ENCODE peak calls at places on chromosome 5, in seven cellular contexts. One of them, this sample, is unnamed.

GRCh38 chr5:8840237-8840636 is 705.6 kb downstream of the SEMA5A start:
- DNase-seq in naive thymus-derived CD4-positive, alpha-beta T cell: no peak
- DNase-seq in OCI-LY7: no peak
- DNase-seq in neural progenitor cell: peak; percentile 15
- DNase-seq in left ventricle myocardium inferior: no peak
- DNase-seq in lung microvascular endothelial cell: no peak
- DNase-seq in GM12864: no peak
- DNase-seq in this sample: no peak

GRCh38 chr5:137440800-137441199 is 58.3 kb downstream of the SPOCK1 start:
- DNase-seq in naive thymus-derived CD4-positive, alpha-beta T cell: no peak
- DNase-seq in OCI-LY7: no peak
- DNase-seq in neural progenitor cell: no peak
- DNase-seq in left ventricle myocardium inferior: no peak
- DNase-seq in lung microvascular endothelial cell: no peak
- DNase-seq in GM12864: no peak
- DNase-seq in this sample: no peak

GRCh38 chr5:10306114-10306513 is 1.6 kb downstream of the CMBL start:
- DNase-seq in naive thymus-derived CD4-positive, alpha-beta T cell: no peak
- DNase-seq in OCI-LY7: no peak
- DNase-seq in neural progenitor cell: no peak
- DNase-seq in left ventricle myocardium inferior: no peak
- DNase-seq in lung microvascular endothelial cell: no peak
- DNase-seq in GM12864: no peak
- DNase-seq in this sample: no peak

GRCh38 chr5:179278546-179278945 is 66.7 kb downstream of the ADAMTS2 start:
- DNase-seq in naive thymus-derived CD4-positive, alpha-beta T cell: no peak
- DNase-seq in OCI-LY7: no peak
- DNase-seq in neural progenitor cell: no peak
- DNase-seq in left ventricle myocardium inferior: no peak
- DNase-seq in lung microvascular endothelial cell: no peak
- DNase-seq in GM12864: no peak
- DNase-seq in this sample: no peak

GRCh38 chr5:89374144-89374784 is 491.3 kb upstream of the MEF2C start:
- DNase-seq in naive thymus-derived CD4-positive, alpha-beta T cell: no peak
- DNase-seq in OCI-LY7: no peak
- DNase-seq in neural progenitor cell: no peak
- DNase-seq in left ventricle myocardium inferior: no peak
- DNase-seq in lung microvascular endothelial cell: no peak
- DNase-seq in GM12864: no peak
- DNase-seq in this sample: no peak

GRCh38 chr5:145101246-145101645 is 733.9 kb downstream of the PRELID2 start:
- DNase-seq in naive thymus-derived CD4-positive, alpha-beta T cell: no peak
- DNase-seq in OCI-LY7: peak; percentile 2
- DNase-seq in neural progenitor cell: peak; percentile 20
- DNase-seq in left ventricle myocardium inferior: no peak
- DNase-seq in lung microvascular endothelial cell: no peak
- DNase-seq in GM12864: no peak
- DNase-seq in this sample: no peak

GRCh38 chr5:94562327-94562971 is 56.0 kb downstream of the KIAA0825 start:
- DNase-seq in naive thymus-derived CD4-positive, alpha-beta T cell: no peak
- DNase-seq in OCI-LY7: no peak
- DNase-seq in neural progenitor cell: no peak
- DNase-seq in left ventricle myocardium inferior: no peak
- DNase-seq in lung microvascular endothelial cell: no peak
- DNase-seq in GM12864: no peak
- DNase-seq in this sample: no peak

GRCh38 chr5:164184158-164184557 is 678.7 kb downstream of the MAT2B start:
- DNase-seq in naive thymus-derived CD4-positive, alpha-beta T cell: no peak
- DNase-seq in OCI-LY7: no peak
- DNase-seq in neural progenitor cell: peak; percentile 53
- DNase-seq in left ventricle myocardium inferior: no peak
- DNase-seq in lung microvascular endothelial cell: no peak
- DNase-seq in GM12864: no peak
- DNase-seq in this sample: no peak

GRCh38 chr5:122153230-122153629 is 23.9 kb downstream of the ZNF474 start:
- DNase-seq in naive thymus-derived CD4-positive, alpha-beta T cell: no peak
- DNase-seq in OCI-LY7: no peak
- DNase-seq in neural progenitor cell: no peak
- DNase-seq in left ventricle myocardium inferior: no peak
- DNase-seq in lung microvascular endothelial cell: peak; percentile 38
- DNase-seq in GM12864: no peak
- DNase-seq in this sample: no peak

GRCh38 chr5:161549106-161549505 is 2.6 kb upstream of the GABRB2 start:
- DNase-seq in naive thymus-derived CD4-positive, alpha-beta T cell: no peak
- DNase-seq in OCI-LY7: no peak
- DNase-seq in neural progenitor cell: peak; percentile 58
- DNase-seq in left ventricle myocardium inferior: no peak
- DNase-seq in lung microvascular endothelial cell: no peak
- DNase-seq in GM12864: no peak
- DNase-seq in this sample: no peak

GRCh38 chr5:40879163-40879942 is 29.9 kb upstream of the C7 start:
- DNase-seq in naive thymus-derived CD4-positive, alpha-beta T cell: peak; percentile 29
- DNase-seq in OCI-LY7: peak; percentile 47
- DNase-seq in neural progenitor cell: no peak
- DNase-seq in left ventricle myocardium inferior: no peak
- DNase-seq in lung microvascular endothelial cell: peak; percentile 38
- DNase-seq in GM12864: no peak
- DNase-seq in this sample: peak; percentile 8

GRCh38 chr5:59698207-59698606 is 195.3 kb downstream of the PDE4D start:
- DNase-seq in naive thymus-derived CD4-positive, alpha-beta T cell: no peak
- DNase-seq in OCI-LY7: no peak
- DNase-seq in neural progenitor cell: no peak
- DNase-seq in left ventricle myocardium inferior: no peak
- DNase-seq in lung microvascular endothelial cell: no peak
- DNase-seq in GM12864: no peak
- DNase-seq in this sample: no peak

GRCh38 chr5:18113724-18114123 is 479.5 kb downstream of the TAF11L14 start:
- DNase-seq in naive thymus-derived CD4-positive, alpha-beta T cell: no peak
- DNase-seq in OCI-LY7: no peak
- DNase-seq in neural progenitor cell: peak; percentile 9
- DNase-seq in left ventricle myocardium inferior: no peak
- DNase-seq in lung microvascular endothelial cell: no peak
- DNase-seq in GM12864: no peak
- DNase-seq in this sample: peak; percentile 11

GRCh38 chr5:87081511-87082372 is 185.9 kb upstream of the RASA1 start:
- DNase-seq in naive thymus-derived CD4-positive, alpha-beta T cell: peak; percentile 55
- DNase-seq in OCI-LY7: peak; percentile 77
- DNase-seq in neural progenitor cell: no peak
- DNase-seq in left ventricle myocardium inferior: no peak
- DNase-seq in lung microvascular endothelial cell: peak; percentile 16
- DNase-seq in GM12864: peak; percentile 70
- DNase-seq in this sample: no peak

GRCh38 chr5:109143001-109143400 is 266.8 kb downstream of the PJA2 start:
- DNase-seq in naive thymus-derived CD4-positive, alpha-beta T cell: no peak
- DNase-seq in OCI-LY7: no peak
- DNase-seq in neural progenitor cell: no peak
- DNase-seq in left ventricle myocardium inferior: no peak
- DNase-seq in lung microvascular endothelial cell: no peak
- DNase-seq in GM12864: no peak
- DNase-seq in this sample: no peak

GRCh38 chr5:147472669-147473131 is 37.2 kb downstream of the DPYSL3 start:
- DNase-seq in naive thymus-derived CD4-positive, alpha-beta T cell: no peak
- DNase-seq in OCI-LY7: no peak
- DNase-seq in neural progenitor cell: no peak
- DNase-seq in left ventricle myocardium inferior: no peak
- DNase-seq in lung microvascular endothelial cell: peak; percentile 49
- DNase-seq in GM12864: no peak
- DNase-seq in this sample: no peak

GRCh38 chr5:111172504-111172903 is 51.7 kb upstream of the CAMK4 start:
- DNase-seq in naive thymus-derived CD4-positive, alpha-beta T cell: no peak
- DNase-seq in OCI-LY7: no peak
- DNase-seq in neural progenitor cell: no peak
- DNase-seq in left ventricle myocardium inferior: no peak
- DNase-seq in lung microvascular endothelial cell: no peak
- DNase-seq in GM12864: no peak
- DNase-seq in this sample: no peak

GRCh38 chr5:1464511-1464910 is 19.3 kb upstream of the SLC6A3 start:
- DNase-seq in naive thymus-derived CD4-positive, alpha-beta T cell: no peak
- DNase-seq in OCI-LY7: no peak
- DNase-seq in neural progenitor cell: no peak
- DNase-seq in left ventricle myocardium inferior: no peak
- DNase-seq in lung microvascular endothelial cell: no peak
- DNase-seq in GM12864: no peak
- DNase-seq in this sample: no peak

GRCh38 chr5:142551242-142552067 is 134.4 kb downstream of the FGF1 start:
- DNase-seq in naive thymus-derived CD4-positive, alpha-beta T cell: no peak
- DNase-seq in OCI-LY7: no peak
- DNase-seq in neural progenitor cell: peak; percentile 74
- DNase-seq in left ventricle myocardium inferior: no peak
- DNase-seq in lung microvascular endothelial cell: peak; percentile 42
- DNase-seq in GM12864: no peak
- DNase-seq in this sample: no peak

GRCh38 chr5:118468085-118468484 is 520.3 kb downstream of the DTWD2 start:
- DNase-seq in naive thymus-derived CD4-positive, alpha-beta T cell: no peak
- DNase-seq in OCI-LY7: no peak
- DNase-seq in neural progenitor cell: no peak
- DNase-seq in left ventricle myocardium inferior: no peak
- DNase-seq in lung microvascular endothelial cell: no peak
- DNase-seq in GM12864: no peak
- DNase-seq in this sample: no peak

GRCh38 chr5:88144219-88145040 is 124.2 kb downstream of the TMEM161B start:
- DNase-seq in naive thymus-derived CD4-positive, alpha-beta T cell: no peak
- DNase-seq in OCI-LY7: no peak
- DNase-seq in neural progenitor cell: peak; percentile 63
- DNase-seq in left ventricle myocardium inferior: no peak
- DNase-seq in lung microvascular endothelial cell: no peak
- DNase-seq in GM12864: no peak
- DNase-seq in this sample: no peak

GRCh38 chr5:17880869-17881268 is 246.6 kb downstream of the TAF11L14 start:
- DNase-seq in naive thymus-derived CD4-positive, alpha-beta T cell: no peak
- DNase-seq in OCI-LY7: no peak
- DNase-seq in neural progenitor cell: no peak
- DNase-seq in left ventricle myocardium inferior: no peak
- DNase-seq in lung microvascular endothelial cell: no peak
- DNase-seq in GM12864: no peak
- DNase-seq in this sample: no peak

GRCh38 chr5:111143910-111144309 is 51.8 kb downstream of the WDR36 start:
- DNase-seq in naive thymus-derived CD4-positive, alpha-beta T cell: no peak
- DNase-seq in OCI-LY7: no peak
- DNase-seq in neural progenitor cell: no peak
- DNase-seq in left ventricle myocardium inferior: peak; percentile 74
- DNase-seq in lung microvascular endothelial cell: no peak
- DNase-seq in GM12864: no peak
- DNase-seq in this sample: peak; percentile 39

GRCh38 chr5:109281136-109281690 is 128.6 kb downstream of the PJA2 start:
- DNase-seq in naive thymus-derived CD4-positive, alpha-beta T cell: no peak
- DNase-seq in OCI-LY7: no peak
- DNase-seq in neural progenitor cell: no peak
- DNase-seq in left ventricle myocardium inferior: no peak
- DNase-seq in lung microvascular endothelial cell: no peak
- DNase-seq in GM12864: no peak
- DNase-seq in this sample: no peak

GRCh38 chr5:57450991-57451876 is 31.4 kb downstream of the ACTBL2 start:
- DNase-seq in naive thymus-derived CD4-positive, alpha-beta T cell: peak; percentile 54
- DNase-seq in OCI-LY7: peak; percentile 40
- DNase-seq in neural progenitor cell: no peak
- DNase-seq in left ventricle myocardium inferior: no peak
- DNase-seq in lung microvascular endothelial cell: peak; percentile 32
- DNase-seq in GM12864: no peak
- DNase-seq in this sample: no peak

GRCh38 chr5:123351315-123351714 is 71.9 kb downstream of the CEP120 start:
- DNase-seq in naive thymus-derived CD4-positive, alpha-beta T cell: no peak
- DNase-seq in OCI-LY7: no peak
- DNase-seq in neural progenitor cell: no peak
- DNase-seq in left ventricle myocardium inferior: no peak
- DNase-seq in lung microvascular endothelial cell: no peak
- DNase-seq in GM12864: no peak
- DNase-seq in this sample: no peak

GRCh38 chr5:124806026-124806856 is 59.8 kb upstream of the ZNF608 start:
- DNase-seq in naive thymus-derived CD4-positive, alpha-beta T cell: no peak
- DNase-seq in OCI-LY7: no peak
- DNase-seq in neural progenitor cell: peak; percentile 64
- DNase-seq in left ventricle myocardium inferior: peak; percentile 78
- DNase-seq in lung microvascular endothelial cell: peak; percentile 82
- DNase-seq in GM12864: no peak
- DNase-seq in this sample: no peak

GRCh38 chr5:38456657-38457056 is 99.8 kb downstream of the LIFR start:
- DNase-seq in naive thymus-derived CD4-positive, alpha-beta T cell: no peak
- DNase-seq in OCI-LY7: no peak
- DNase-seq in neural progenitor cell: no peak
- DNase-seq in left ventricle myocardium inferior: no peak
- DNase-seq in lung microvascular endothelial cell: no peak
- DNase-seq in GM12864: no peak
- DNase-seq in this sample: no peak

GRCh38 chr5:73815631-73816030 is 189.6 kb downstream of the ARHGEF28 start:
- DNase-seq in naive thymus-derived CD4-positive, alpha-beta T cell: no peak
- DNase-seq in OCI-LY7: no peak
- DNase-seq in neural progenitor cell: no peak
- DNase-seq in left ventricle myocardium inferior: no peak
- DNase-seq in lung microvascular endothelial cell: no peak
- DNase-seq in GM12864: no peak
- DNase-seq in this sample: no peak

GRCh38 chr5:138632900-138633489 is 57.8 kb upstream of the HSPA9 start:
- DNase-seq in naive thymus-derived CD4-positive, alpha-beta T cell: no peak
- DNase-seq in OCI-LY7: peak; percentile 12
- DNase-seq in neural progenitor cell: peak; percentile 90
- DNase-seq in left ventricle myocardium inferior: peak; percentile 42
- DNase-seq in lung microvascular endothelial cell: peak; percentile 90
- DNase-seq in GM12864: no peak
- DNase-seq in this sample: no peak

GRCh38 chr5:69238760-69239251 is 4.1 kb downstream of the CDK7 start:
- DNase-seq in naive thymus-derived CD4-positive, alpha-beta T cell: no peak
- DNase-seq in OCI-LY7: no peak
- DNase-seq in neural progenitor cell: no peak
- DNase-seq in left ventricle myocardium inferior: no peak
- DNase-seq in lung microvascular endothelial cell: peak; percentile 81
- DNase-seq in GM12864: no peak
- DNase-seq in this sample: peak; percentile 61

GRCh38 chr5:123937230-123937629 is 425.3 kb downstream of the CSNK1G3 start:
- DNase-seq in naive thymus-derived CD4-positive, alpha-beta T cell: no peak
- DNase-seq in OCI-LY7: peak; percentile 77
- DNase-seq in neural progenitor cell: peak; percentile 80
- DNase-seq in left ventricle myocardium inferior: no peak
- DNase-seq in lung microvascular endothelial cell: peak; percentile 72
- DNase-seq in GM12864: peak; percentile 27
- DNase-seq in this sample: peak; percentile 38

GRCh38 chr5:112201141-112201540 is 217.9 kb downstream of the EPB41L4A start:
- DNase-seq in naive thymus-derived CD4-positive, alpha-beta T cell: no peak
- DNase-seq in OCI-LY7: no peak
- DNase-seq in neural progenitor cell: no peak
- DNase-seq in left ventricle myocardium inferior: no peak
- DNase-seq in lung microvascular endothelial cell: no peak
- DNase-seq in GM12864: no peak
- DNase-seq in this sample: no peak

GRCh38 chr5:95080456-95080855 is 204.4 kb downstream of the MCTP1 start:
- DNase-seq in naive thymus-derived CD4-positive, alpha-beta T cell: no peak
- DNase-seq in OCI-LY7: no peak
- DNase-seq in neural progenitor cell: no peak
- DNase-seq in left ventricle myocardium inferior: no peak
- DNase-seq in lung microvascular endothelial cell: no peak
- DNase-seq in GM12864: no peak
- DNase-seq in this sample: no peak

GRCh38 chr5:177445052-177446016 is 1.3 kb upstream of the PRR7 start:
- DNase-seq in naive thymus-derived CD4-positive, alpha-beta T cell: peak; percentile 38
- DNase-seq in OCI-LY7: peak; percentile 41
- DNase-seq in neural progenitor cell: no peak
- DNase-seq in left ventricle myocardium inferior: no peak
- DNase-seq in lung microvascular endothelial cell: no peak
- DNase-seq in GM12864: no peak
- DNase-seq in this sample: no peak

This sample was measured in HS-27A.